ENCODE peak calls at places on chromosome 15, in four cellular contexts. G, H, N and L are unnamed samples.

GRCh38 chr15:74210729-74211128 is 8.1 kb upstream of the STRA6 start:
- DNase-seq in G (no peak), H (no peak), N (no peak), L (no peak)

GRCh38 chr15:60795471-60795870 is 316.5 kb upstream of the ICE2 start:
- DNase-seq in G (no peak), H (no peak), N (no peak), L (no peak)

GRCh38 chr15:40955141-40955903 is 2.1 kb downstream of the CHAC1 start:
- DNase-seq in G (no peak), H (no peak), N (no peak), L (no peak)

GRCh38 chr15:68345481-68345880 is 67.9 kb downstream of the FEM1B start:
- DNase-seq in G (no peak), H (no peak), N (no peak), L (no peak)

GRCh38 chr15:96130734-96131133 is 199.8 kb upstream of the NR2F2 start:
- DNase-seq in G (no peak), H (no peak), N (no peak), L (no peak)

GRCh38 chr15:41804361-41804760 is 23.5 kb upstream of the JMJD7 start:
- DNase-seq in G (no peak), H (no peak), N (no peak), L (no peak)

GRCh38 chr15:75483961-75484360 is 32.5 kb upstream of the SIN3A start:
- DNase-seq in G (no peak), H (no peak), N (no peak), L (no peak)

GRCh38 chr15:92655178-92655995 is at the start of gene FAM174B:
- DNase-seq in G (peak; percentile 72), H (peak; percentile 71), N (peak; percentile 60), L (no peak)

GRCh38 chr15:36331531-36332275 is 247.7 kb upstream of the CDIN1 start:
- DNase-seq in G (no peak), H (no peak), N (no peak), L (no peak)

GRCh38 chr15:57463360-57463759 is 87.1 kb downstream of the CGNL1 start:
- DNase-seq in G (no peak), H (no peak), N (no peak), L (no peak)

GRCh38 chr15:71885390-71885789 is 75.0 kb downstream of the NR2E3 start:
- DNase-seq in G (no peak), H (no peak), N (no peak), L (no peak)

GRCh38 chr15:69059170-69059943 is 44.9 kb downstream of the NOX5 start:
- DNase-seq in G (peak; percentile 92), H (peak; percentile 93), N (peak; percentile 89), L (peak; percentile 85)

GRCh38 chr15:60764408-60764963 is 285.5 kb upstream of the ICE2 start:
- DNase-seq in G (no peak), H (no peak), N (no peak), L (no peak)

GRCh38 chr15:55279746-55280351 is 9.8 kb downstream of the RAB27A start:
- DNase-seq in G (no peak), H (no peak), N (no peak), L (peak; percentile 78)

GRCh38 chr15:70294906-70295305 is 197.2 kb upstream of the TLE3 start:
- DNase-seq in G (no peak), H (no peak), N (no peak), L (no peak)

GRCh38 chr15:57436961-57437360 is 60.7 kb downstream of the CGNL1 start:
- DNase-seq in G (no peak), H (no peak), N (no peak), L (no peak)

GRCh38 chr15:101127503-101128076 is 124.3 kb downstream of the CHSY1 start:
- DNase-seq in G (peak; percentile 62), H (peak; percentile 85), N (peak; percentile 75), L (peak; percentile 85)

GRCh38 chr15:80367094-80367493 is 37.1 kb upstream of the ARNT2 start:
- DNase-seq in G (no peak), H (no peak), N (no peak), L (no peak)

GRCh38 chr15:73957276-73957675 is 31.0 kb downstream of the LOXL1 start:
- DNase-seq in G (no peak), H (no peak), N (no peak), L (no peak)

GRCh38 chr15:57565326-57565725 is 26.4 kb upstream of the MYZAP start:
- DNase-seq in G (peak; percentile 77), H (no peak), N (no peak), L (no peak)

GRCh38 chr15:67076147-67076843 is 10.9 kb downstream of the SMAD3 start:
- DNase-seq in G (no peak), H (peak; percentile 57), N (no peak), L (no peak)

GRCh38 chr15:96693990-96694517 is 363.6 kb downstream of the NR2F2 start:
- DNase-seq in G (no peak), H (no peak), N (no peak), L (no peak)

GRCh38 chr15:64837502-64837901 is 4.2 kb upstream of the PLEKHO2 start:
- DNase-seq in G (no peak), H (no peak), N (no peak), L (no peak)

GRCh38 chr15:31402511-31403056 is 75.9 kb downstream of the KLF13 start:
- DNase-seq in G (no peak), H (peak; percentile 83), N (peak; percentile 79), L (no peak)

GRCh38 chr15:52658955-52659354 is 20.2 kb downstream of the ATOSA start:
- DNase-seq in G (no peak), H (no peak), N (no peak), L (no peak)

GRCh38 chr15:85531083-85531482 is 150.7 kb downstream of the AKAP13 start:
- DNase-seq in G (no peak), H (no peak), N (no peak), L (no peak)

GRCh38 chr15:90344632-90345031 is 7.5 kb upstream of the ZNF774 start:
- DNase-seq in G (no peak), H (no peak), N (no peak), L (no peak)

DNA sequence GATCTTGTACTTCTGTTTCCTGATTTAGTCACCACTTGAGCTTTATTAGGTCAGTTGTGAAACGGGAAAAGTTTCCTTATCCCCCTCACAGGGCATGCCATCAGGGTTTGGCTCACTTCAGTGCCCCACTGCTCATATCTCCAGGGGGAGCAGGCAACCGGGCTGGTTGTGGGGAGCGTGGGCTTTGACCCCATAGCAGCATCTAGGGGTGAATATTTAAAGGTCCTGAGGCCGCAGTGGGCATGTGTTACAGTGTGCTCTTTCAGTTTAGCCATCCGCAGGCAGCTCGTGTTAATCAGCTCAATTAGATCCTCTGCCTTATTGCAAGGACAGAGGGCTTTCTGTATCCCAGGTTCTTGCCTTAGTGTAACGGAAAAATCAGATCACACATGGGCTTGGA is 71.9 kb downstream of the MRPL46 start:
- DNase-seq in G (no peak), H (no peak), N (no peak), L (no peak)
- H3K4me1 ChIP-seq in G (no peaks in the 10 kb centered on the region), H (no peaks in the 10 kb centered on the region), N (peaks cover 21% of the 10 kb centered on the region), L (no peaks in the 10 kb centered on the region)

DNA sequence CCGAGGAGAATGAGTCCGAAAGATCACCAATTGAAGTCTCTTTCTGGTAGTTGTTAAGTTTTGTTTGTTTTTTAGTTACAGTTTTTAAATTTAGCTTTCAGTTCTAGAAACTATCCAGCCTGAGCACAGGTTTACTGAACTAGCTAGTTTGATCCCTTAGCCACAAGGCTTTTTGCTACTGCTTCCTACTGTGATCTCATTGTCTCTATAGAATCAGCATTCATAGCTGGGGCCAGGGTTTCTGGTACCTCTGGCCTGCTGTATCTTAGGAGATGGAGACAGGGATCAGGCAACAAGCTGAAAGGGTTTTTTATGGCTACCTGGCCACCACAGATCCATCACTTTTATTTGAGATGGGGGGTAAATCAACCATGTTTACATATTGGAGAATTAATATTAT is 37.0 kb downstream of the GOLM2 start:
- DNase-seq in G (no peak), H (no peak), N (no peak), L (no peak)
- H3K4me3 ChIP-seq in G (no peak overlapping the region), H (no peak overlapping the region), N (no peak overlapping the region), L (no peak overlapping the region)

DNA sequence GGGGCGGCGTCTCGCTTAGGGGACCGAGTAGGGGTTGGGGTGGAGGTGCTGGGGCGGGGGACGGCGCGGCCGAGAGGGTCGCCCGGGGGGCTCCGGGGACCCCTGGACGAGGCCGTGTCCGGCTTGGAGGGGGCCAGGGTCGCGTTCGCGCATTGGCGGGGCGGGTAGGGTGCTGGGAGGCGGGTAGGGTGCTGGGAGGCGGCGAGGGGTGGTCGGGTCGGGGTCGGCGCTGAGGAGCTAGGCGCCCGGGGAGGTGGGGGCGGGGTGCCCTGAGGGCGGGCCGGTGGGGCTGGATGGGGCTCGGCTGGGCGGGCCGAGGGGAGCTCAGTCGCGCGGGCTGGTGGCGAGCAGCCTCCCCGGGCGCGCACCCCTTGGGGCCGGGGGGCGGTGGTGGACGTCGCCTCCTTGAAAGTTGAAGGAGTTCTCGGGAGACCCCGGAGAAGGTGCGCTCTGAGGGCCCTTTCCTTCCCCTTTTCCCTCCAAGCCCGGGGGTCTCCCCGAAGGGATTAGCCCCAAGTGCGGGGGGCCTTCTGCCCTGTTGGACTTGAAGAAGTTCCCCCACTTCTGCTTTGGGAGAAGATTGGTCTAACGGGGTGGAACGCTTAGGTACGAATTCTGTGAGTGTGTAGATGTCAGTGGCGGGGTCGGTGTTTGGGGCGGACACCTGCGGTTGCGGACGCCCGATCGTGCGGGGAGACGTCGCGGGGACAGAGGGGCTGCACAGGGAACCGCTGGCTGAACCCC is 545 bp downstream of the MEF2A start:
- DNase-seq in G (no peak), H (peak; percentile 53), N (peak; percentile 50), L (peak; percentile 34)
- H3K4me1 ChIP-seq in G (peaks cover 15% of the 10 kb centered on the region), H (peaks cover 40% of the 10 kb centered on the region), N (peaks cover 64% of the 10 kb centered on the region), L (peaks cover 30% of the 10 kb centered on the region)

GRCh38 chr15:77070180-77070499 is 769 bp downstream of the TSPAN3 start:
- DNase-seq in G (no peak), H (no peak), N (no peak), L (no peak)

GRCh38 chr15:77070500-77071337 is at the start of gene TSPAN3:
- DNase-seq in G (peak; percentile 96), H (peak; percentile 96), N (peak; percentile 93), L (peak; percentile 95)

GRCh38 chr15:77069521-77070121 is 1.3 kb downstream of the TSPAN3 start:
- DNase-seq in G (peak; percentile 57), H (no peak), N (no peak), L (no peak)

GRCh38 chr15:77074350-77074749 is 3.4 kb upstream of the TSPAN3 start:
- DNase-seq in G (no peak), H (no peak), N (no peak), L (no peak)

GRCh38 chr15:77071338-77072223 is 672 bp upstream of the TSPAN3 start:
- DNase-seq in G (no peak), H (no peak), N (no peak), L (no peak)
- H3K4me3 ChIP-seq in G (no peak overlapping the region), H (peak overlapping the region; percentile 94), N (peak overlapping the region; percentile 76), L (no peak overlapping the region)

GRCh38 chr15:78004919-78005634 is 72.4 kb downstream of the TBC1D2B start:
- DNase-seq in G (peak; percentile 56), H (peak; percentile 93), N (peak; percentile 83), L (peak; percentile 96)

GRCh38 chr15:78004222-78004727 is 73.2 kb downstream of the TBC1D2B start:
- DNase-seq in G (peak; percentile 10), H (no peak), N (no peak), L (no peak)

GRCh38 chr15:78002996-78003395 is 74.5 kb downstream of the TBC1D2B start:
- DNase-seq in G (no peak), H (no peak), N (no peak), L (no peak)

GRCh38 chr15:78001656-78002055 is 75.9 kb downstream of the TBC1D2B start:
- DNase-seq in G (no peak), H (no peak), N (no peak), L (no peak)

GRCh38 chr15:78003539-78004008 is 73.9 kb downstream of the TBC1D2B start:
- DNase-seq in G (peak; percentile 21), H (peak; percentile 77), N (no peak), L (peak; percentile 65)
- H3K4me1 ChIP-seq in G (peaks cover 22% of the 10 kb centered on the region), H (peaks cover 56% of the 10 kb centered on the region), N (peaks cover 63% of the 10 kb centered on the region), L (peaks cover 62% of the 10 kb centered on the region)